ENCODE peak calls at places on chromosome 19, in five cellular contexts. Z, W, F, E and Y are unnamed samples.

GRCh38 chr19:42313096-42313839 is at the start of gene TMEM145:
- DNase-seq in E (no peak), Z (no peak), F (peak; percentile 87), W (no peak), Y (peak; percentile 84)

GRCh38 chr19:13995878-13996765 is 10.0 kb downstream of the RFX1 start:
- DNase-seq in F (peak; percentile 2), Z (no peak), W (no peak), E (no peak), Y (no peak)

GRCh38 chr19:46976845-46977320 is 42.8 kb upstream of the NPAS1 start:
- DNase-seq in W (no peak), F (peak; percentile 83), Z (no peak), E (no peak), Y (peak; percentile 94)

GRCh38 chr19:47240996-47241918 is 10.3 kb upstream of the BBC3 start:
- DNase-seq in Z (no peak), F (peak; percentile 86), E (no peak), W (peak; percentile 78), Y (peak; percentile 97)

GRCh38 chr19:13143135-13143534 is 7.0 kb downstream of the STX10 start:
- DNase-seq in E (no peak), F (no peak), W (no peak), Z (no peak), Y (no peak)

GRCh38 chr19:14116918-14117578 is 514 bp downstream of the PRKACA start:
- DNase-seq in F (no peak), Z (no peak), W (no peak), E (no peak), Y (peak; percentile 57)

GRCh38 chr19:29687897-29688728 is 22.9 kb downstream of the PLEKHF1 start:
- DNase-seq in Z (no peak), W (no peak), E (no peak), F (no peak), Y (no peak)

GRCh38 chr19:3575260-3575741 is 2.6 kb downstream of the HMG20B start:
- DNase-seq in Z (no peak), F (no peak), E (no peak), W (no peak), Y (peak; percentile 91)

GRCh38 chr19:40717880-40718773 is 1.2 kb downstream of the ITPKC start:
- DNase-seq in E (no peak), Z (no peak), W (no peak), F (no peak), Y (peak; percentile 68)

GRCh38 chr19:34282611-34283519 is 28.5 kb downstream of the GARRE1 start:
- DNase-seq in W (no peak), F (no peak), Z (no peak), E (no peak), Y (no peak)